ENCODE peak calls at places on chromosomes 1 and 21, in nine cellular contexts. One of them, this sample, is unnamed.

GRCh38 chr1:68384321-68384813 is 65.4 kb downstream of the RPE65 start:
- DNase-seq in ureter: no peak
- DNase-seq in progenitor cell of endocrine pancreas: no peak
- DNase-seq in left ventricle myocardium inferior: no peak
- DNase-seq in left lung: no peak
- DNase-seq in GM19239: no peak
- DNase-seq in CD8-positive, alpha-beta memory T cell: no peak
- DNase-seq in stimulated activated CD8-positive, alpha-beta memory T cell treated with anti-CD3 and anti-CD28 coated beads, Interleukin-12 subunit alpha, Interleukin-12 subunit beta, amount 100 ng/mL, for 4 hours: no peak
- DNase-seq in HCT116: peak
- DNase-seq in this sample: no peak

GRCh38 chr1:40267767-40268187 is 9.7 kb downstream of the ZMPSTE24 start:
- DNase-seq in ureter: no peak
- DNase-seq in progenitor cell of endocrine pancreas: no peak
- DNase-seq in left ventricle myocardium inferior: no peak
- DNase-seq in left lung: no peak
- DNase-seq in GM19239: no peak
- DNase-seq in CD8-positive, alpha-beta memory T cell: no peak
- DNase-seq in stimulated activated CD8-positive, alpha-beta memory T cell treated with anti-CD3 and anti-CD28 coated beads, Interleukin-12 subunit alpha, Interleukin-12 subunit beta, amount 100 ng/mL, for 4 hours: no peak
- DNase-seq in HCT116: no peak
- DNase-seq in this sample: no peak

GRCh38 chr1:156383023-156383422 is 14.0 kb downstream of the RHBG start:
- DNase-seq in ureter: no peak
- DNase-seq in progenitor cell of endocrine pancreas: peak
- DNase-seq in left ventricle myocardium inferior: peak
- DNase-seq in left lung: peak
- DNase-seq in GM19239: peak
- DNase-seq in CD8-positive, alpha-beta memory T cell: peak
- DNase-seq in stimulated activated CD8-positive, alpha-beta memory T cell treated with anti-CD3 and anti-CD28 coated beads, Interleukin-12 subunit alpha, Interleukin-12 subunit beta, amount 100 ng/mL, for 4 hours: peak
- DNase-seq in HCT116: peak
- DNase-seq in this sample: no peak

GRCh38 chr21:35475006-35475405 is 425.9 kb upstream of the RUNX1 start:
- DNase-seq in ureter: no peak
- DNase-seq in progenitor cell of endocrine pancreas: no peak
- DNase-seq in left ventricle myocardium inferior: no peak
- DNase-seq in left lung: no peak
- DNase-seq in GM19239: no peak
- DNase-seq in CD8-positive, alpha-beta memory T cell: no peak
- DNase-seq in stimulated activated CD8-positive, alpha-beta memory T cell treated with anti-CD3 and anti-CD28 coated beads, Interleukin-12 subunit alpha, Interleukin-12 subunit beta, amount 100 ng/mL, for 4 hours: no peak
- DNase-seq in HCT116: no peak
- DNase-seq in this sample: peak

GRCh38 chr1:43284065-43284464 is 1.3 kb downstream of the C1orf210 start:
- DNase-seq in ureter: no peak
- DNase-seq in progenitor cell of endocrine pancreas: no peak
- DNase-seq in left ventricle myocardium inferior: no peak
- DNase-seq in left lung: no peak
- DNase-seq in GM19239: no peak
- DNase-seq in CD8-positive, alpha-beta memory T cell: no peak
- DNase-seq in stimulated activated CD8-positive, alpha-beta memory T cell treated with anti-CD3 and anti-CD28 coated beads, Interleukin-12 subunit alpha, Interleukin-12 subunit beta, amount 100 ng/mL, for 4 hours: no peak
- DNase-seq in HCT116: no peak
- DNase-seq in this sample: no peak

GRCh38 chr1:28719332-28719619 is 17.5 kb upstream of the YTHDF2 start:
- DNase-seq in ureter: no peak
- DNase-seq in progenitor cell of endocrine pancreas: no peak
- DNase-seq in left ventricle myocardium inferior: no peak
- DNase-seq in left lung: no peak
- DNase-seq in GM19239: no peak
- DNase-seq in CD8-positive, alpha-beta memory T cell: no peak
- DNase-seq in stimulated activated CD8-positive, alpha-beta memory T cell treated with anti-CD3 and anti-CD28 coated beads, Interleukin-12 subunit alpha, Interleukin-12 subunit beta, amount 100 ng/mL, for 4 hours: no peak
- DNase-seq in HCT116: no peak
- DNase-seq in this sample: no peak

GRCh38 chr1:184260382-184260781 is 126.4 kb upstream of the C1orf21 start:
- DNase-seq in ureter: no peak
- DNase-seq in progenitor cell of endocrine pancreas: no peak
- DNase-seq in left ventricle myocardium inferior: no peak
- DNase-seq in left lung: no peak
- DNase-seq in GM19239: no peak
- DNase-seq in CD8-positive, alpha-beta memory T cell: no peak
- DNase-seq in stimulated activated CD8-positive, alpha-beta memory T cell treated with anti-CD3 and anti-CD28 coated beads, Interleukin-12 subunit alpha, Interleukin-12 subunit beta, amount 100 ng/mL, for 4 hours: no peak
- DNase-seq in HCT116: no peak
- DNase-seq in this sample: no peak

GRCh38 chr1:28359592-28360239 is 9.8 kb upstream of the PHACTR4 start:
- DNase-seq in ureter: peak
- DNase-seq in progenitor cell of endocrine pancreas: peak
- DNase-seq in left ventricle myocardium inferior: peak
- DNase-seq in left lung: peak
- DNase-seq in GM19239: peak
- DNase-seq in CD8-positive, alpha-beta memory T cell: peak
- DNase-seq in stimulated activated CD8-positive, alpha-beta memory T cell treated with anti-CD3 and anti-CD28 coated beads, Interleukin-12 subunit alpha, Interleukin-12 subunit beta, amount 100 ng/mL, for 4 hours: peak
- DNase-seq in HCT116: no peak
- DNase-seq in this sample: peak

GRCh38 chr1:219568728-219569127 is 44.2 kb downstream of the ZC3H11B start:
- DNase-seq in ureter: no peak
- DNase-seq in progenitor cell of endocrine pancreas: no peak
- DNase-seq in left ventricle myocardium inferior: no peak
- DNase-seq in left lung: no peak
- DNase-seq in GM19239: no peak
- DNase-seq in CD8-positive, alpha-beta memory T cell: no peak
- DNase-seq in stimulated activated CD8-positive, alpha-beta memory T cell treated with anti-CD3 and anti-CD28 coated beads, Interleukin-12 subunit alpha, Interleukin-12 subunit beta, amount 100 ng/mL, for 4 hours: no peak
- DNase-seq in HCT116: no peak
- DNase-seq in this sample: peak

GRCh38 chr1:111372336-111372965 is 55.1 kb downstream of the OVGP1 start:
- DNase-seq in ureter: no peak
- DNase-seq in progenitor cell of endocrine pancreas: no peak
- DNase-seq in left ventricle myocardium inferior: no peak
- DNase-seq in left lung: no peak
- DNase-seq in GM19239: no peak
- DNase-seq in CD8-positive, alpha-beta memory T cell: no peak
- DNase-seq in stimulated activated CD8-positive, alpha-beta memory T cell treated with anti-CD3 and anti-CD28 coated beads, Interleukin-12 subunit alpha, Interleukin-12 subunit beta, amount 100 ng/mL, for 4 hours: no peak
- DNase-seq in HCT116: no peak
- DNase-seq in this sample: no peak

GRCh38 chr1:160169553-160170399 is 18.4 kb downstream of the ATP1A4 start:
- DNase-seq in ureter: no peak
- DNase-seq in progenitor cell of endocrine pancreas: no peak
- DNase-seq in left ventricle myocardium inferior: no peak
- DNase-seq in left lung: no peak
- DNase-seq in GM19239: peak
- DNase-seq in CD8-positive, alpha-beta memory T cell: no peak
- DNase-seq in stimulated activated CD8-positive, alpha-beta memory T cell treated with anti-CD3 and anti-CD28 coated beads, Interleukin-12 subunit alpha, Interleukin-12 subunit beta, amount 100 ng/mL, for 4 hours: no peak
- DNase-seq in HCT116: no peak
- DNase-seq in this sample: no peak

GRCh38 chr1:100219879-100220278 is 29.8 kb downstream of the DBT start:
- DNase-seq in ureter: no peak
- DNase-seq in progenitor cell of endocrine pancreas: no peak
- DNase-seq in left ventricle myocardium inferior: no peak
- DNase-seq in left lung: no peak
- DNase-seq in GM19239: no peak
- DNase-seq in CD8-positive, alpha-beta memory T cell: no peak
- DNase-seq in stimulated activated CD8-positive, alpha-beta memory T cell treated with anti-CD3 and anti-CD28 coated beads, Interleukin-12 subunit alpha, Interleukin-12 subunit beta, amount 100 ng/mL, for 4 hours: no peak
- DNase-seq in HCT116: no peak
- DNase-seq in this sample: no peak

GRCh38 chr1:90384152-90384650 is 332.9 kb downstream of the BARHL2 start:
- DNase-seq in ureter: no peak
- DNase-seq in progenitor cell of endocrine pancreas: no peak
- DNase-seq in left ventricle myocardium inferior: no peak
- DNase-seq in left lung: no peak
- DNase-seq in GM19239: no peak
- DNase-seq in CD8-positive, alpha-beta memory T cell: no peak
- DNase-seq in stimulated activated CD8-positive, alpha-beta memory T cell treated with anti-CD3 and anti-CD28 coated beads, Interleukin-12 subunit alpha, Interleukin-12 subunit beta, amount 100 ng/mL, for 4 hours: no peak
- DNase-seq in HCT116: no peak
- DNase-seq in this sample: no peak

GRCh38 chr1:66809736-66810326 is 8.8 kb upstream of the INSL5 start:
- DNase-seq in ureter: no peak
- DNase-seq in progenitor cell of endocrine pancreas: no peak
- DNase-seq in left ventricle myocardium inferior: no peak
- DNase-seq in left lung: no peak
- DNase-seq in GM19239: no peak
- DNase-seq in CD8-positive, alpha-beta memory T cell: no peak
- DNase-seq in stimulated activated CD8-positive, alpha-beta memory T cell treated with anti-CD3 and anti-CD28 coated beads, Interleukin-12 subunit alpha, Interleukin-12 subunit beta, amount 100 ng/mL, for 4 hours: no peak
- DNase-seq in HCT116: no peak
- DNase-seq in this sample: no peak

GRCh38 chr1:31502253-31502652 is 74.1 kb upstream of the TINAGL1 start:
- DNase-seq in ureter: no peak
- DNase-seq in progenitor cell of endocrine pancreas: no peak
- DNase-seq in left ventricle myocardium inferior: no peak
- DNase-seq in left lung: no peak
- DNase-seq in GM19239: no peak
- DNase-seq in CD8-positive, alpha-beta memory T cell: no peak
- DNase-seq in stimulated activated CD8-positive, alpha-beta memory T cell treated with anti-CD3 and anti-CD28 coated beads, Interleukin-12 subunit alpha, Interleukin-12 subunit beta, amount 100 ng/mL, for 4 hours: no peak
- DNase-seq in HCT116: no peak
- DNase-seq in this sample: no peak